ENCODE peak calls at places on chromosomes 13 and 19, in eight cellular contexts. E, L, A, I, M, U, Z and D are unnamed samples. For H3K27me3, the result is how much of the 10 kb centered on the place peaks cover.

GRCh38 chr19:3176715-3177501 is 1.7 kb upstream of the S1PR4 start:
- DNase-seq in E (no peak), L (peak), A (peak), I (no peak), M (no peak), U (no peak), Z (no peak), D (no peak)

GRCh38 chr19:52226652-52227051 is 36.8 kb downstream of the PPP2R1A start:
- DNase-seq in E (no peak), L (no peak), A (no peak), I (no peak), M (no peak), U (no peak), Z (no peak), D (no peak)

GRCh38 chr19:19579533-19580361 is 38.7 kb downstream of the PBX4 start:
- DNase-seq in E (no peak), L (no peak), A (no peak), I (no peak), M (no peak), U (no peak), Z (no peak), D (no peak)

GRCh38 chr13:26664286-26664685 is 96.3 kb downstream of the GPR12 start:
- DNase-seq in E (no peak), L (no peak), A (no peak), I (no peak), M (no peak), U (no peak), Z (no peak), D (no peak)

GRCh38 chr19:4043966-4044365 is 22.7 kb downstream of the ZBTB7A start:
- DNase-seq in E (no peak), L (no peak), A (no peak), I (no peak), M (no peak), U (no peak), Z (no peak), D (no peak)

GRCh38 chr19:39197808-39198207 is 1.0 kb downstream of the NCCRP1 start:
- DNase-seq in E (no peak), L (no peak), A (no peak), I (no peak), M (no peak), U (no peak), Z (no peak), D (no peak)

GRCh38 chr13:101996906-101997408 is 404.9 kb downstream of the FGF14 start:
- DNase-seq in E (no peak), L (no peak), A (no peak), I (no peak), M (no peak), U (no peak), Z (no peak), D (no peak)

GRCh38 chr13:108700421-108701170 is 71.2 kb downstream of the MYO16 start:
- DNase-seq in E (no peak), L (no peak), A (no peak), I (no peak), M (peak), U (no peak), Z (no peak), D (no peak)

GRCh38 chr19:17264641-17264979 is at the start of gene USHBP1:
- DNase-seq in E (peak), L (peak), A (no peak), I (no peak), M (peak), U (no peak), Z (peak), D (no peak)

GRCh38 chr13:79581870-79582315 is 100.9 kb downstream of the NDFIP2 start:
- DNase-seq in E (peak), L (peak), A (no peak), I (no peak), M (no peak), U (no peak), Z (peak), D (peak)

GRCh38 chr19:45902651-45903625 is 525 bp upstream of the MYPOP start:
- DNase-seq in E (peak), L (peak), A (peak), I (peak), M (peak), U (peak), Z (peak), D (peak)

GRCh38 chr19:374183-374885 is 29.7 kb upstream of the MIER2 start:
- DNase-seq in E (no peak), L (no peak), A (no peak), I (no peak), M (no peak), U (no peak), Z (no peak), D (no peak)

GRCh38 chr19:372306-372890 is 27.8 kb upstream of the MIER2 start:
- DNase-seq in E (peak), L (no peak), A (no peak), I (no peak), M (no peak), U (no peak), Z (peak), D (no peak)

GRCh38 chr19:371501-372160 is 27.0 kb upstream of the MIER2 start:
- DNase-seq in E (no peak), L (no peak), A (no peak), I (no peak), M (no peak), U (no peak), Z (no peak), D (no peak)

GRCh38 chr19:374886-375235 is 30.3 kb upstream of the MIER2 start:
- DNase-seq in E (no peak), L (no peak), A (no peak), I (no peak), M (peak), U (no peak), Z (no peak), D (no peak)

DNA sequence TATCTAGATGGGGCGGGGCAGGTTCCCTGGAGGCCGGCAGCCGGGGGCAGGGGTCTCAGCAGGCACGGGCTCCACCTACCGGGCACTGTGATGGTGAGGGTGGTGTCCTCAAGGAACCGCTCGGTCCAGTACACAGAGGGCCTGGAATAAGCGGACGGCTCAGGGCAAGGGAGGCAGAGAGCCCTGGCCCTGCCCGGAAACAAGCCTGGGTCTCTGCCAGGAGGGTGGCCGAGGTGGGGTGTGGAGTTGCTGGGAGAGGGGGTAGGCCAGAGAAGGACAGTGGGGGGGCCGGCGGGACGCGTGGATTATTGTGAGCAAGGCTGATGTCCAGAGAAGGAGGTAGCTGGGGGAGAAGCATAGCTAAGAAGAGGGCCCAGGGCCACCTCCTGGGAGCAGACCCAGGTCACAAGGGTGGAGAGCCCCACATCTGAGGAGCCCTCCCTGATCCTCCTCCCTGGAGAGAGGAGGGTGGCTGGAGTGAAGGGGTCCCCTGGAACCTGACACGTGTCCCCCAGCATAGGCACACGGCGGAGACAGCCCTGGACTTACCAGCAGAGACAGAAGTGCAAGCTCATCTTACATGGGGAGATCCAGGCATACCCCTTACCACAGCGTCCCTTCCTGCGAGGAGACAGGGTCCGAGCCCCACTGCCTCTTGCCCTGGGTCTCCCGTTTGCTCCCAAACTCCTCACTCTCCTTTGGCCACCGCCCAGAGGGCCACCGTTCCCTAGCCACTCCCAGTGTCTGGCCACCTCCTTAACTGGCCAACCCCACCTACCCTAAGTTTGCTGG is 29.0 kb upstream of the MIER2 start:
- DNase-seq in E (no peak), L (no peak), A (no peak), I (no peak), M (no peak), U (no peak), Z (no peak), D (no peak)
- H3K27me3 ChIP-seq in E (under half), L (under half), A (under half), I (under half), M (under half), U (under half), Z (half or more), D (under half)

GRCh38 chr13:40581277-40581579 is 85.2 kb downstream of the FOXO1 start:
- DNase-seq in E (no peak), L (no peak), A (no peak), I (no peak), M (no peak), U (no peak), Z (no peak), D (no peak)
- H3K4me3 ChIP-seq in E (no peak), L (no peak), A (no peak), I (no peak), M (no peak), U (no peak), Z (no peak), D (no peak)

GRCh38 chr13:20528451-20528850 is 2.8 kb upstream of the CRYL1 start:
- DNase-seq in E (no peak), L (no peak), A (no peak), I (no peak), M (no peak), U (no peak), Z (no peak), D (no peak)
- H3K27me3 ChIP-seq in E (under half), L (under half), A (under half), I (under half), M (under half), U (under half), Z (under half), D (under half)

DNA sequence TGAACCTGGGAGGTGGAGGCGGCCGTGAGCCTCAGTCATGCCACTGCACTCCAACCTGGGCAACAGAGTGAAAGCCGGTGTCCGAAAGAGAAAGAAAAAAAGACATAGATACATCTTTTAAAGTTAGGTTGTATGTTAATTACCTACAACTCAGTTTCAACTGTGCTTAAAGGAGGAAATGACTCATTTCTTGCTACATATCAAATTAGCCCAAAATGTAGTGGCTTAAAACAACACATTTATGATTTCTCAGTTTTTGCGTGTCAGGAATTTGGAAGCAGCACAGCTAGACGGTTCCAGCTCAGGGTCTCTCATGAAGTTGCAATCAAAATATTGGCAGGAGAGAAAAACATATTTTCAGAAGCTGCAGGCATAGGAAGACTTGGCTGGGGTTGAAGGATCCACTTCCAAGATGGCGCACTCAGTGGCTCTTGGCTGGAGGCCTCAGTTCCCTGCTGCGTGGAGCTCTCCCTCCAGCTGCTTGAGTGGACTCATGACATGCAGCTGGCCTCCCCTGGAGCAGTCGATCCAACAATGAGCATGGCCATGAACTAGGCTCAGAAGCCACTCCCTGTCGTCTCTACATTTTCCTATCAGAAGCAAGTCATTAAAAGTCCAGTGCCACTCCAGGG is 7.1 kb downstream of the LDLR start:
- DNase-seq in E (peak), L (no peak), A (no peak), I (no peak), M (no peak), U (no peak), Z (peak), D (peak)
- H3K4me3 ChIP-seq in E (peak), L (no peak), A (no peak), I (no peak), M (no peak), U (no peak), Z (no peak), D (no peak)